ENCODE peak calls at places on chromosome 20, in five cellular contexts. One of them, this sample, is unnamed.

GRCh38 chr20:25580711-25581110 is 4.6 kb downstream of the NINL start:
- DNase-seq in MM.1S: no peak
- DNase-seq in GM12864: no peak
- DNase-seq in psoas muscle: no peak
- DNase-seq in HCT116: no peak
- DNase-seq in this sample: no peak

GRCh38 chr20:2814587-2815051 is at the start of gene C20orf141:
- DNase-seq in MM.1S: no peak
- DNase-seq in GM12864: no peak
- DNase-seq in psoas muscle: peak
- DNase-seq in HCT116: no peak
- DNase-seq in this sample: no peak

GRCh38 chr20:6120491-6120988 is 2.3 kb downstream of the FERMT1 start:
- DNase-seq in MM.1S: no peak
- DNase-seq in GM12864: no peak
- DNase-seq in psoas muscle: no peak
- DNase-seq in HCT116: no peak
- DNase-seq in this sample: no peak

GRCh38 chr20:58716476-58717277 is 24.1 kb downstream of the NPEPL1 start:
- DNase-seq in MM.1S: no peak
- DNase-seq in GM12864: no peak
- DNase-seq in psoas muscle: peak
- DNase-seq in HCT116: no peak
- DNase-seq in this sample: peak

GRCh38 chr20:3565851-3566250 is 95.0 kb downstream of the ATRN start:
- DNase-seq in MM.1S: no peak
- DNase-seq in GM12864: no peak
- DNase-seq in psoas muscle: no peak
- DNase-seq in HCT116: no peak
- DNase-seq in this sample: no peak

GRCh38 chr20:16444056-16444777 is 129.0 kb downstream of the KIF16B start:
- DNase-seq in MM.1S: no peak
- DNase-seq in GM12864: no peak
- DNase-seq in psoas muscle: no peak
- DNase-seq in HCT116: no peak
- DNase-seq in this sample: no peak

GRCh38 chr20:346640-347316 is at the start of gene NRSN2:
- DNase-seq in MM.1S: no peak
- DNase-seq in GM12864: no peak
- DNase-seq in psoas muscle: peak
- DNase-seq in HCT116: no peak
- DNase-seq in this sample: peak

GRCh38 chr20:13800728-13801134 is 15.9 kb downstream of the NDUFAF5 start:
- DNase-seq in MM.1S: no peak
- DNase-seq in GM12864: no peak
- DNase-seq in psoas muscle: peak
- DNase-seq in HCT116: no peak
- DNase-seq in this sample: no peak

GRCh38 chr20:45343867-45344721 is 4.1 kb downstream of the SDC4 start:
- DNase-seq in MM.1S: no peak
- DNase-seq in GM12864: no peak
- DNase-seq in psoas muscle: peak
- DNase-seq in HCT116: peak
- DNase-seq in this sample: no peak

GRCh38 chr20:11261533-11262000 is 587.8 kb upstream of the JAG1 start:
- DNase-seq in MM.1S: no peak
- DNase-seq in GM12864: no peak
- DNase-seq in psoas muscle: no peak
- DNase-seq in HCT116: no peak
- DNase-seq in this sample: no peak

GRCh38 chr20:35953411-35954199 is 697 bp downstream of the SCAND1 start:
- DNase-seq in MM.1S: peak
- DNase-seq in GM12864: no peak
- DNase-seq in psoas muscle: peak
- DNase-seq in HCT116: no peak
- DNase-seq in this sample: peak

GRCh38 chr20:54137115-54137514 is 36.7 kb downstream of the CYP24A1 start:
- DNase-seq in MM.1S: no peak
- DNase-seq in GM12864: no peak
- DNase-seq in psoas muscle: no peak
- DNase-seq in HCT116: no peak
- DNase-seq in this sample: no peak

GRCh38 chr20:7406671-7407070 is 533.6 kb downstream of the HAO1 start:
- DNase-seq in MM.1S: no peak
- DNase-seq in GM12864: no peak
- DNase-seq in psoas muscle: no peak
- DNase-seq in HCT116: no peak
- DNase-seq in this sample: no peak

GRCh38 chr20:45322952-45323383 is 14.9 kb upstream of the MATN4 start:
- DNase-seq in MM.1S: no peak
- DNase-seq in GM12864: no peak
- DNase-seq in psoas muscle: peak
- DNase-seq in HCT116: peak
- DNase-seq in this sample: no peak

GRCh38 chr20:7974785-7975435 is 34.7 kb upstream of the HAO1 start:
- DNase-seq in MM.1S: no peak
- DNase-seq in GM12864: no peak
- DNase-seq in psoas muscle: no peak
- DNase-seq in HCT116: no peak
- DNase-seq in this sample: no peak

GRCh38 chr20:39016076-39016475 is 53.9 kb downstream of the DHX35 start:
- DNase-seq in MM.1S: no peak
- DNase-seq in GM12864: no peak
- DNase-seq in psoas muscle: no peak
- DNase-seq in HCT116: no peak
- DNase-seq in this sample: no peak

GRCh38 chr20:16171180-16171579 is 402.1 kb downstream of the KIF16B start:
- DNase-seq in MM.1S: no peak
- DNase-seq in GM12864: no peak
- DNase-seq in psoas muscle: no peak
- DNase-seq in HCT116: no peak
- DNase-seq in this sample: no peak

GRCh38 chr20:63648895-63649589 is 4.2 kb downstream of the STMN3 start:
- DNase-seq in MM.1S: no peak
- DNase-seq in GM12864: no peak
- DNase-seq in psoas muscle: no peak
- DNase-seq in HCT116: no peak
- DNase-seq in this sample: no peak

GRCh38 chr20:4065405-4065841 is 50.1 kb upstream of the RNF24 start:
- DNase-seq in MM.1S: no peak
- DNase-seq in GM12864: no peak
- DNase-seq in psoas muscle: no peak
- DNase-seq in HCT116: no peak
- DNase-seq in this sample: no peak

GRCh38 chr20:41571006-41571405 is 47.2 kb downstream of the CHD6 start:
- DNase-seq in MM.1S: no peak
- DNase-seq in GM12864: no peak
- DNase-seq in psoas muscle: no peak
- DNase-seq in HCT116: no peak
- DNase-seq in this sample: no peak

GRCh38 chr20:5400164-5400762 is 83.5 kb upstream of the PROKR2 start:
- DNase-seq in MM.1S: peak
- DNase-seq in GM12864: no peak
- DNase-seq in psoas muscle: no peak
- DNase-seq in HCT116: no peak
- DNase-seq in this sample: no peak

GRCh38 chr20:58697201-58697866 is 4.7 kb downstream of the NPEPL1 start:
- DNase-seq in MM.1S: no peak
- DNase-seq in GM12864: no peak
- DNase-seq in psoas muscle: no peak
- DNase-seq in HCT116: no peak
- DNase-seq in this sample: no peak

GRCh38 chr20:33679758-33680485 is 5.7 kb upstream of the NECAB3 start:
- DNase-seq in MM.1S: no peak
- DNase-seq in GM12864: peak
- DNase-seq in psoas muscle: no peak
- DNase-seq in HCT116: no peak
- DNase-seq in this sample: peak

GRCh38 chr20:403582-403957 is 4.5 kb upstream of the RBCK1 start:
- DNase-seq in MM.1S: no peak
- DNase-seq in GM12864: no peak
- DNase-seq in psoas muscle: no peak
- DNase-seq in HCT116: no peak
- DNase-seq in this sample: no peak

GRCh38 chr20:38139156-38139912 is 25.7 kb downstream of the TGM2 start:
- DNase-seq in MM.1S: no peak
- DNase-seq in GM12864: no peak
- DNase-seq in psoas muscle: no peak
- DNase-seq in HCT116: no peak
- DNase-seq in this sample: no peak

GRCh38 chr20:37365760-37366638 is 20.1 kb downstream of the SRC start:
- DNase-seq in MM.1S: peak
- DNase-seq in GM12864: peak
- DNase-seq in psoas muscle: no peak
- DNase-seq in HCT116: no peak
- DNase-seq in this sample: peak

GRCh38 chr20:52179331-52180166 is 12.0 kb downstream of the ZFP64 start:
- DNase-seq in MM.1S: peak
- DNase-seq in GM12864: peak
- DNase-seq in psoas muscle: no peak
- DNase-seq in HCT116: no peak
- DNase-seq in this sample: peak

GRCh38 chr20:23602261-23602660 is 3.5 kb downstream of the CST9 start:
- DNase-seq in MM.1S: no peak
- DNase-seq in GM12864: no peak
- DNase-seq in psoas muscle: no peak
- DNase-seq in HCT116: no peak
- DNase-seq in this sample: no peak

GRCh38 chr20:53617791-53618489 is 24.3 kb upstream of the ZNF217 start:
- DNase-seq in MM.1S: no peak
- DNase-seq in GM12864: no peak
- DNase-seq in psoas muscle: no peak
- DNase-seq in HCT116: no peak
- DNase-seq in this sample: no peak

GRCh38 chr20:16599257-16599656 is 26.0 kb upstream of the KIF16B start:
- DNase-seq in MM.1S: no peak
- DNase-seq in GM12864: no peak
- DNase-seq in psoas muscle: no peak
- DNase-seq in HCT116: no peak
- DNase-seq in this sample: no peak

GRCh38 chr20:36578642-36579041 is 5.2 kb downstream of the TGIF2 start:
- DNase-seq in MM.1S: no peak
- DNase-seq in GM12864: no peak
- DNase-seq in psoas muscle: no peak
- DNase-seq in HCT116: no peak
- DNase-seq in this sample: no peak

DNA sequence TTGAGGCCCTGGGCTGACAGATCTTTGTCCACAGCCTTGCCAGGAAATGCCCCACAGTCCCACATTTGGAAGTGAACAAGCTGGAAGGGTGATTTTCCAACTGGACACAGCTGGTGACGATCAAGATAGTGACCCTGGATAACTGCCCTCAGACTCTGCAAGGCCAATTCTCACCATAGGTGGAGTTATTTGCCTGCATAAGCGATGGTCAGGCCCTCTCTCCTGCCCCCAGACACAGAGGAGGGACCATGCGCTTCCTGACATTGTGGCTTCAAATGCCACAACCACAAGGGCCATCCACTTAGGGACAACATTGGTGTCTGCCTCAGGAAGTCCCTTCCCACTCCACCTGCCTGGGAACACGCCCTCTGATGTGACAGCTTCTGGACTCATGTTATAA is 96.0 kb downstream of the JPH2 start:
- DNase-seq in MM.1S: no peak
- DNase-seq in GM12864: no peak
- DNase-seq in psoas muscle: no peak
- DNase-seq in HCT116: no peak
- DNase-seq in this sample: no peak
- TF ChIP-seq CTCF in MM.1S: no peak
- TF ChIP-seq CTCF in GM12864: no peak
- TF ChIP-seq CTCF in psoas muscle: no peak
- TF ChIP-seq CTCF in HCT116: no peak
- TF ChIP-seq CTCF in this sample: no peak

DNA sequence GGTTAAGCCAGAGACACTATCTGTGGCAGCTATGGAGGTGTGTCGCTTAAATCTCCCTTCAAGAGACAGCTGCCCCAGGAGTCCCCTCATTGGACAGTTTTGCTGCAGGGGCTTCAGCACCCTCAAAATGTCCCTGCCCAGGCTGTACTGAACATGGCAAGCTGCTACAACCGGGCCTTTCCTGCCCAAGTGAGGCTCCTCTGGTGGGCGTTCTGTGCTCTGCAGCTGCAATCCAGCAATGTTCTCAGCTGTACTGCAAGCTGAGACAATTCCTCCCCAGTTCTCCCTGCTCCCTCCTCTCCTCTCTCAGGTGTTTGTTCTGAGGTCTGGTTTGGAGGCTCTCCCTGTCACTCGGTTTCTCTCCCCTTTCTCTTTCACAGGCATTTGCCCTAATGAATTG is 190.8 kb upstream of the LAMP5 start:
- DNase-seq in MM.1S: no peak
- DNase-seq in GM12864: no peak
- DNase-seq in psoas muscle: no peak
- DNase-seq in HCT116: peak
- DNase-seq in this sample: no peak
- TF ChIP-seq CTCF in MM.1S: peak
- TF ChIP-seq CTCF in GM12864: peak
- TF ChIP-seq CTCF in psoas muscle: peak
- TF ChIP-seq CTCF in HCT116: peak
- TF ChIP-seq CTCF in this sample: no peak

GRCh38 chr20:62232764-62233645 is 5.3 kb upstream of the OSBPL2 start:
- DNase-seq in MM.1S: no peak
- DNase-seq in GM12864: no peak
- DNase-seq in psoas muscle: no peak
- DNase-seq in HCT116: no peak
- DNase-seq in this sample: no peak
- TF ChIP-seq CTCF in MM.1S: no peak
- TF ChIP-seq CTCF in GM12864: no peak
- TF ChIP-seq CTCF in psoas muscle: no peak
- TF ChIP-seq CTCF in HCT116: no peak
- TF ChIP-seq CTCF in this sample: no peak

DNA sequence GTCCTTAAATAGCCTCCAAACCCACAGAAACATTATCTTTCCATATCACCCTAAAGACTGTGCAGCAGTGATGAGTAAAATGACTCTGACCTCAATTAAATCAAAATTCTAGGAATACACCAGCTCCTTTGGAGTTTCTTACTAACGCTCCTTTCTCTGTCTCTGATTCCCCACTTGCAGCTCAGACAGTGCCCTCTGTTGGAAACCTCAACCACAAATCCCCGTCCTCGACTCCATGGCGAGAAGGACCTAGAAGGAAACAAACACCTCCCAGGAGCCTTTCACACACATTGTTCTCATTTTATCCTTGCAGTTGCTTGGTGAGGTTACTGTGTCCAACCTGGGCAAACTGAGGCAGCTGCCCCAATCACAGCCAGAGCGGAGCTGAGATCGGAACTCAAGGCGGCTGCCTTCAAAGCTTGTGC is 17.7 kb upstream of the PARD6B start:
- DNase-seq in MM.1S: no peak
- DNase-seq in GM12864: no peak
- DNase-seq in psoas muscle: no peak
- DNase-seq in HCT116: no peak
- DNase-seq in this sample: no peak
- TF ChIP-seq CTCF in MM.1S: no peak
- TF ChIP-seq CTCF in GM12864: no peak
- TF ChIP-seq CTCF in psoas muscle: peak
- TF ChIP-seq CTCF in HCT116: peak
- TF ChIP-seq CTCF in this sample: no peak